ENCODE peak calls at places on chromosomes 16 and 17, in four cellular contexts. One of them, this sample, is unnamed.

GRCh38 chr17:6355196-6355595 is 79.7 kb downstream of the AIPL1 start:
- DNase-seq in K562: no peak
- DNase-seq in GM12878: no peak
- DNase-seq in IMR-90: no peak
- DNase-seq in this sample: no peak

GRCh38 chr17:61895391-61895790 is 32.1 kb upstream of the BRIP1 start:
- DNase-seq in K562: no peak
- DNase-seq in GM12878: no peak
- DNase-seq in IMR-90: no peak
- DNase-seq in this sample: no peak

GRCh38 chr17:299546-299945 is 53.1 kb downstream of the RPH3AL start:
- DNase-seq in GM12878: no peak
- DNase-seq in IMR-90: no peak
- DNase-seq in K562: no peak
- DNase-seq in this sample: no peak

GRCh38 chr16:68921654-68922053 is 78.3 kb downstream of the TANGO6 start:
- DNase-seq in IMR-90: peak
- DNase-seq in K562: no peak
- DNase-seq in GM12878: no peak
- DNase-seq in this sample: no peak

GRCh38 chr16:56669005-56669839 is at the start of gene MT1H:
- DNase-seq in GM12878: no peak
- DNase-seq in IMR-90: no peak
- DNase-seq in K562: no peak
- DNase-seq in this sample: no peak

GRCh38 chr16:81560979-81561657 is 116.5 kb downstream of the CMIP start:
- DNase-seq in K562: no peak
- DNase-seq in GM12878: no peak
- DNase-seq in IMR-90: peak
- DNase-seq in this sample: no peak

GRCh38 chr16:72876221-72876620 is 171.7 kb downstream of the ZFHX3 start:
- DNase-seq in IMR-90: peak
- DNase-seq in K562: no peak
- DNase-seq in GM12878: peak
- DNase-seq in this sample: peak

GRCh38 chr17:21014498-21014897 is 28.3 kb downstream of the USP22 start:
- DNase-seq in IMR-90: no peak
- DNase-seq in K562: no peak
- DNase-seq in GM12878: no peak
- DNase-seq in this sample: no peak

GRCh38 chr17:57366558-57367351 is 110.4 kb downstream of the MSI2 start:
- DNase-seq in K562: peak
- DNase-seq in GM12878: no peak
- DNase-seq in IMR-90: no peak
- DNase-seq in this sample: no peak

GRCh38 chr16:6023449-6023848 is 925.9 kb upstream of the EEF2KMT start:
- DNase-seq in GM12878: no peak
- DNase-seq in K562: no peak
- DNase-seq in IMR-90: no peak
- DNase-seq in this sample: no peak
- TF ChIP-seq POLR2A in GM12878: no peak
- TF ChIP-seq POLR2A in K562: no peak
- TF ChIP-seq POLR2A in IMR-90: no peak
- TF ChIP-seq POLR2A in this sample: no peak

DNA sequence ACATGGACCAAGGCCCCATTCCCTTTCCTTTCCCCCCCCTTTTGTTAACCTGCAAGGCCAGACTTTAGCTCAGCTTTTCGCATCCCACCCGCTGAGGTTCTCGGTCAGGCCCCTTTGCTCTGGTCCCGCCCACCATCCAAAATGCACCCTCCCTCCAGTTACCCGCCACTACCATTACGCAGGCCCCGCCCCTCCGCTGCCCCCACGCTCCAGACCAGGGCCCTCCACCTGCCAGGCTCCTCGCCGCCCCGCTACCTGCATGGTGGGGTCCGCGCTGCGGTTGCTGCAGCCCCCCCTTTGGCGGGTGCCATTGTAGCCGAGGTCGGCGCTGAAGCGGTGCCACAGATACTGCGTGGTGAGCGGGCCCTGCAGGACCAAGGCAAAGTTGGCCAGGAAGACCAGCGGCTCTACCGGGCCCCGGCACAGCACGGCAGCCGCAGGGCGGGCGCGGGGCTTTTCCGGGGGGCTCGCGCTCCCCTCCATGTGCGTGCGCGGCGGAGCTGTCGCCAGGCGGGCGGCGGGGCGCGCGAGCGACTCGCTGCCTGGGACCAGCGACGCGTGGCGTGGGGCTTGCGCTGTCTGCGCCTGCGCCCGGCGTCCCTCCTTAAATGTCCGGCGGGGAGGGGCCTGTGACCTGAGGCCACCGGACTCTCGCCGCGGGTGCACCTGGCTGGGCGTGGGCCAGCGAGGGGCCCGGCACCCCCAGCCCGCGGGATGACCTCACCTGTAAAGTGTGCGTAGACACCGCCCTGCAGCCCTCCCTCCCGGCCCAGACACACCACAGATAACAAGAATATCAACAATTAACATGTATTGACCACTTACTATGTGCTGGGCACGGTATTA is at the start of gene SLC46A1:
- DNase-seq in K562: peak
- DNase-seq in GM12878: no peak
- DNase-seq in IMR-90: no peak
- DNase-seq in this sample: peak
- TF ChIP-seq FOS in K562: no peak
- TF ChIP-seq FOS in GM12878: no peak
- TF ChIP-seq FOS in IMR-90: no peak
- TF ChIP-seq FOS in this sample: no peak

DNA sequence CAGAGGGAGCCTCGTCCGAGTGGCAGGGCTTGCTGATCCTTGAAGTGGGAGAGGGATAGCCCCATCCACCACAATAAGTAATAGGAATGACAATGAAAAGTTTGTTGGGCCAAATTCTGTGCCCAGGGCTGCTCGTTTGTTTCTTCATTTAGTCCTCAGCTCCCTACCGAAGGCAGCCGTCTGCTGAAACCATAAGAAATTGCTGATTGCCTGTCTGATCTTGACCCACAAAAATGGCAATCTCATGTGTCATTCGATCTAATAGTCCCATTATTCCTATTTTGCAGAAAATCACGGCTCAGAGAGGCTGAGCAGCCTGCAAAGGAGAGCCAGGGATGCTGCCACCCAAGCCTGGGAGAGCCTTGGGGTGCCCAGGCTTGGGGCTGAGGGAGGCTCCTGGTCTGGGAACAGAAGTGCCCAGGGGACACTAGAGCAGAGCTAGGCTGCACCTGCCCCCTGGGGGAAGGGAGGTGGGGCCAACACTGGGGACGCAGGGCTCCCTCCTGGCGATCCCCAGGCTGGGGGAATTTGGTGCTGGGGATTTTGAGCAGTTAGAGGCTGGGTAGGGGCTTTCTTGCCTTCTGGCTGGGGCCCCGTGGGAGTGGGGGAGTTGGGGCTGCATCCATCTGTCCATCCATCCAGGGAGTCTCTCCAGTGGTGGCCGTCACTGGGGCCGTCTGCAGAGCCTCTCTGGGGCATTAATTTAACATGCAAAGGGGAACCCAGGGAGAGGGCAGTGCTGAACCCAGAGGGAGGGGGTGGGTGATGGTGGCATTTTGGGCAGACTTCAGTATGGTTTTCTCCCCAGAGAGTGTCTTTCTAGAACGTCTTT is 53.5 kb downstream of the SOCS1 start:
- DNase-seq in K562: peak
- DNase-seq in IMR-90: peak
- DNase-seq in GM12878: peak
- DNase-seq in this sample: no peak
- TF ChIP-seq POLR2A in K562: no peak
- TF ChIP-seq POLR2A in IMR-90: no peak
- TF ChIP-seq POLR2A in GM12878: no peak
- TF ChIP-seq POLR2A in this sample: no peak

DNA sequence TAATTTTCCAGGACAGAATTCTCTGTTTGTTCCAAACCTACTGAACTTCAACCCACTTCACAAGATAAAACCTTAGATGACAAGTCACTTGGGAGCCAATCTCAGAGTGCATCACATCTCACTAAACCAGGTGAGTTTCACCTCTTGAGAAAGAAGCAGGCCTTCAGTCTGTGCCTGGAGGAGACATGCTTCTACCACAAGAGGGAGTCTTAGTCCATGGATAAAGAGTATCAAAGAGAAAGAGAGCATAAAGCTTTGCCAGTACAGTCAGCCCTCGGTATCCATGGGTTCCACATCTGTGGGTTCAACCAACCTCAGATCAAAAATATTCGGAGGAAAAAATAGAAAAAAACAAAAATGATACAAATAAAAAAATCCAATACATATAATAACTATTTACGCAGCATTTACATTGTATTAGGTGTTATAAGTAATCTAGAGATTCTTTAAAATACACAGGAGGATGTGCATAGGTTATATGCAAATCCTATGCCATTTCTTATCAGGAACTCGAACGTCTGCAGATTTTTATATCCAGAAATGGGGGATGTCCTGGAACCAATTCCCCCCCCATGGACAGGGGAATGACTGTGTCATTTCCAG is 37.7 kb downstream of the DUSP14 start:
- DNase-seq in K562: peak
- DNase-seq in GM12878: no peak
- DNase-seq in IMR-90: peak
- DNase-seq in this sample: peak
- TF ChIP-seq FOS in K562: no peak
- TF ChIP-seq FOS in GM12878: no peak
- TF ChIP-seq FOS in IMR-90: no peak
- TF ChIP-seq FOS in this sample: no peak

DNA sequence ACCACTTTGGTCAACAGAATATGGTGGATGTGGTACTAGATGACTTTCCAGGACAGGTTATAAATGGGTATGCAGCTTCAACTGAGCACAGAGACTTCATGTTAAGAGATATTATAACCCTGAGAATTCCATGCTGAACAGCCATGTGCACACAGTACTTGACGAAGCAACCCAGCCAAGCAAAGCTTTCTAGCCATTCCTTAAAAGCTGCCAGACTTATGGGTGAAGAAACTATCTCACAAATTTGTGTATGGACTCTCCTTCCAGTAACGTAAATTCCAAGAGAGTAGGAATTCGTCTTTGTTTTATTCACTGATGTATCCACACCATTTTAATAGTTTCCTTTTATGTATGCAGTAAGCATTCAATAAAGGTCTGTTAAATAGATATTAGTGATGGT is 76.1 kb downstream of the KANSL1 start:
- DNase-seq in IMR-90: no peak
- DNase-seq in GM12878: no peak
- DNase-seq in K562: no peak
- DNase-seq in this sample: no peak
- TF ChIP-seq POLR2A in IMR-90: no peak
- TF ChIP-seq POLR2A in GM12878: no peak
- TF ChIP-seq POLR2A in K562: no peak
- TF ChIP-seq POLR2A in this sample: no peak

GRCh38 chr17:63932008-63932561 is at the start of gene CD79B:
- DNase-seq in GM12878: no peak
- DNase-seq in IMR-90: no peak
- DNase-seq in K562: no peak
- DNase-seq in this sample: no peak

GRCh38 chr17:63929860-63930766 is 2.0 kb downstream of the CD79B start:
- DNase-seq in K562: no peak
- DNase-seq in GM12878: no peak
- DNase-seq in IMR-90: no peak
- DNase-seq in this sample: no peak

GRCh38 chr17:63928966-63929695 is 3.0 kb downstream of the CD79B start:
- DNase-seq in GM12878: no peak
- DNase-seq in K562: no peak
- DNase-seq in IMR-90: no peak
- DNase-seq in this sample: no peak

GRCh38 chr17:63932721-63933120 is 590 bp upstream of the CD79B start:
- DNase-seq in GM12878: no peak
- DNase-seq in IMR-90: no peak
- DNase-seq in K562: no peak
- DNase-seq in this sample: no peak

GRCh38 chr17:63930951-63931575 is 1.1 kb downstream of the CD79B start:
- DNase-seq in GM12878: no peak
- DNase-seq in K562: peak
- DNase-seq in IMR-90: no peak
- DNase-seq in this sample: no peak
- TF ChIP-seq FOS in GM12878: no peak
- TF ChIP-seq FOS in K562: no peak
- TF ChIP-seq FOS in IMR-90: no peak
- TF ChIP-seq FOS in this sample: no peak

GRCh38 chr17:67716405-67716798 is 1.3 kb upstream of the NOL11 start:
- DNase-seq in GM12878: no peak
- DNase-seq in K562: peak
- DNase-seq in IMR-90: no peak
- DNase-seq in this sample: no peak

GRCh38 chr17:67718325-67718941 is 697 bp downstream of the NOL11 start:
- DNase-seq in IMR-90: peak
- DNase-seq in K562: peak
- DNase-seq in GM12878: no peak
- DNase-seq in this sample: no peak

GRCh38 chr17:67713169-67713568 is 4.6 kb upstream of the NOL11 start:
- DNase-seq in GM12878: no peak
- DNase-seq in IMR-90: no peak
- DNase-seq in K562: no peak
- DNase-seq in this sample: no peak

GRCh38 chr17:67717192-67717623 is 528 bp upstream of the NOL11 start:
- DNase-seq in IMR-90: no peak
- DNase-seq in GM12878: no peak
- DNase-seq in K562: peak
- DNase-seq in this sample: no peak

DNA sequence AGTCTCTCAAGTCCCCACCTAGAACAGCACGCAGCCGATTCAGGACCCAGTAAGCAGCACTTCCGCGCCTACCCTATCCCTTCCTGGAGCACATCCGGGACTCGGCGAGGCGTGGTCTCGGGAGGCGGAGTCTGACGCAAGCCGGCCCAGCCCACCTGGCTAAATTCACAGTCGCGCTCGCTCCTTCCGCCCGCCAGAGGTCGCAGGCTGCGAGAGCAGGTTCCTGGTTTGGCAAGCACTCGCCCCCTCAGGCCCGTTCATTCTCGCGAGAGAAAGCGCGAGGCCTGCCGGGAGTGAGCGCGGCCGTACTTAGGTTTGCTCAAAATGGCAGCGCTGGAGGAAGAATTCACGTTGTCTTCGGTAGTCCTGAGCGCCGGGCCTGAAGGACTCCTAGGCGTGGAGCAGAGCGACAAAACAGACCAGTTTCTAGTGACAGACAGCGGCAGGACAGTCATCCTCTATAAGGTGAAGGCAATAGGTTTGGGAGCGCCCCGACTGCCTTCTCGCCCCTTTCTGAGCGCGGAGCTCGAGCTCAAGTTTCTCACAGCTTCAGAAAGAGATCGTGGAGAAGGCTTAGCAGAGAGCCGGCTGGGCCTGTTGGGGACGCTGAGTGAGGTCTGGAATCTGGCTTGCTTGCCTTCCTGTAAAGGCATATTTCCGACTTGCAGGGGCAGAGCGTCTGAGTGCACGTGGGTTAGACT is at the start of gene NOL11:
- DNase-seq in GM12878: peak
- DNase-seq in K562: peak
- DNase-seq in IMR-90: peak
- DNase-seq in this sample: peak
- TF ChIP-seq POLR2A in GM12878: peak
- TF ChIP-seq POLR2A in K562: peak
- TF ChIP-seq POLR2A in IMR-90: peak
- TF ChIP-seq POLR2A in this sample: peak